ENCODE peak calls at places on chromosomes 5 and 9, in five cellular contexts. J is AG04450, P is SK-N-DZ, S is epithelial cell of esophagus, F is GM06990. D is an unnamed sample.

GRCh38 chr5:107570805-107571531 is 99.8 kb downstream of the EFNA5 start:
- DNase-seq in F (peak), J (no peak), S (peak), P (no peak), D (peak)

GRCh38 chr9:90943341-90943740 is 141.7 kb downstream of the SYK start:
- DNase-seq in J (no peak), F (no peak), S (peak), P (no peak), D (no peak)

GRCh38 chr5:142292249-142292648 is 32.6 kb downstream of the SPRY4 start:
- DNase-seq in F (no peak), P (no peak), J (no peak), S (no peak), D (no peak)

GRCh38 chr9:106772523-106773290 is 90.3 kb upstream of the ZNF462 start:
- DNase-seq in F (no peak), J (no peak), P (no peak), S (peak), D (no peak)

GRCh38 chr9:120438111-120438510 is 141.9 kb downstream of the CDK5RAP2 start:
- DNase-seq in S (peak), F (no peak), J (no peak), P (no peak), D (no peak)

GRCh38 chr5:22372376-22372775 is 480.8 kb downstream of the CDH12 start:
- DNase-seq in S (peak), P (no peak), F (no peak), J (peak), D (no peak)

GRCh38 chr5:96952118-96952750 is 16.4 kb downstream of the LNPEP start:
- DNase-seq in J (no peak), F (no peak), P (no peak), S (no peak), D (no peak)

GRCh38 chr9:128108784-128109709 is 18.5 kb downstream of the PTGES2 start:
- DNase-seq in F (no peak), S (no peak), P (no peak), J (no peak), D (peak)

GRCh38 chr5:14428302-14429081 is 153.1 kb upstream of the OTULINL start:
- DNase-seq in F (no peak), J (no peak), S (peak), P (no peak), D (no peak)

GRCh38 chr9:110252509-110253139 is 3.7 kb downstream of the TXN start:
- DNase-seq in F (no peak), S (no peak), P (no peak), J (no peak), D (no peak)

GRCh38 chr5:115309751-115310370 is 13.4 kb upstream of the CCDC112 start:
- DNase-seq in F (peak), S (peak), P (peak), J (peak), D (peak)

GRCh38 chr9:89884356-89885083 is 279.7 kb downstream of the GADD45G start:
- DNase-seq in P (no peak), J (no peak), S (no peak), F (no peak), D (no peak)

GRCh38 chr9:19663554-19663953 is 125.3 kb downstream of the SLC24A2 start:
- DNase-seq in J (no peak), P (no peak), F (no peak), S (no peak), D (no peak)

GRCh38 chr5:395921-396714 is 46.9 kb upstream of the EXOC3 start:
- DNase-seq in F (no peak), J (no peak), P (no peak), S (no peak), D (no peak)

GRCh38 chr9:76592105-76593010 is 133.4 kb downstream of the GCNT1 start:
- DNase-seq in J (no peak), F (no peak), P (no peak), S (no peak), D (no peak)

GRCh38 chr9:100379862-100380261 is 27.1 kb upstream of the TEX10 start:
- DNase-seq in P (no peak), S (peak), J (peak), F (no peak), D (no peak)

GRCh38 chr5:160260881-160261815 is 31.8 kb downstream of the FABP6 start:
- DNase-seq in J (peak), P (no peak), S (peak), F (no peak), D (peak)

GRCh38 chr5:120599576-120599975 is 135.5 kb downstream of the PRR16 start:
- DNase-seq in S (peak), J (peak), F (no peak), P (no peak), D (no peak)

GRCh38 chr5:169702726-169703481 is 65.8 kb downstream of the DOCK2 start:
- DNase-seq in F (peak), P (no peak), J (no peak), S (no peak), D (no peak)

GRCh38 chr9:132242621-132243155 is 80.8 kb downstream of the NTNG2 start:
- DNase-seq in J (no peak), P (no peak), S (no peak), F (no peak), D (peak)

GRCh38 chr5:35136386-35136785 is 88.6 kb upstream of the AGXT2 start:
- DNase-seq in J (peak), P (no peak), F (no peak), S (peak), D (no peak)

GRCh38 chr9:132094314-132094791 is 14.7 kb upstream of the MED27 start:
- DNase-seq in F (no peak), J (peak), S (peak), P (no peak), D (no peak)

GRCh38 chr9:84277646-84278045 is 62.9 kb downstream of the SLC28A3 start:
- DNase-seq in S (peak), J (no peak), P (no peak), F (no peak), D (no peak)

GRCh38 chr9:110047955-110048472 is 159.9 kb downstream of the C9orf152 start:
- DNase-seq in P (peak), S (no peak), J (no peak), F (no peak), D (peak)

GRCh38 chr5:1543398-1544293 is 19.9 kb upstream of the LPCAT1 start:
- DNase-seq in F (no peak), S (no peak), J (no peak), P (no peak), D (no peak)

GRCh38 chr9:36037580-36038169 is 962 bp downstream of the RECK start:
- DNase-seq in J (no peak), P (peak), S (peak), F (no peak), D (peak)

D was measured in NCI-H82.